ENCODE peak calls at places on chromosomes 13 and 19, in seven cellular contexts. W is IMR-90; R is AG08395; A is activated CD8-positive, alpha-beta T cell treated with anti-CD3 and anti-CD28 coated beads, Interleukin-2, amount 10 ng/mL, durations not matched to agents 7 days and 5 days; X is NCI-H460; N is HTR-8/SVneo; D is GM10248. G is an unnamed sample.

GRCh38 chr19:48113190-48113917 is 2.7 kb upstream of the PLA2G4C start:
- DNase-seq in W (peak; percentile 18), R (no peak), A (no peak), X (no peak), N (no peak), D (no peak), G (no peak)

GRCh38 chr13:50128406-50129048 is 113.3 kb downstream of the KCNRG start:
- DNase-seq in W (no peak), R (no peak), A (no peak), X (no peak), N (no peak), D (no peak), G (no peak)

GRCh38 chr13:112968380-112968909 is 569 bp upstream of the MCF2L start:
- DNase-seq in W (no peak), R (no peak), A (peak; percentile 42), X (no peak), N (no peak), D (no peak), G (no peak)

GRCh38 chr19:57620673-57621348 is 6.8 kb downstream of the ZNF134 start:
- DNase-seq in W (peak; percentile 15), R (no peak), A (no peak), X (no peak), N (no peak), D (no peak), G (no peak)

GRCh38 chr13:41458187-41458938 is 1.0 kb downstream of the RGCC start:
- DNase-seq in W (peak; percentile 46), R (no peak), A (peak; percentile 60), X (no peak), N (no peak), D (peak; percentile 35), G (no peak)

GRCh38 chr13:32940601-32941000 is 75.6 kb upstream of the KL start:
- DNase-seq in W (peak; percentile 56), R (no peak), A (no peak), X (no peak), N (no peak), D (no peak), G (no peak)

GRCh38 chr13:85616275-85616674 is 182.9 kb downstream of the SLITRK6 start:
- DNase-seq in W (peak; percentile 57), R (no peak), A (no peak), X (no peak), N (no peak), D (no peak), G (no peak)

GRCh38 chr19:1247747-1248453 is 483 bp upstream of the MIDN start:
- DNase-seq in W (peak; percentile 70), R (no peak), A (peak; percentile 78), X (no peak), N (no peak), D (peak; percentile 59), G (no peak)

GRCh38 chr19:4064551-4065260 is 2.0 kb downstream of the ZBTB7A start:
- DNase-seq in W (no peak), R (peak; percentile 27), A (peak; percentile 57), X (no peak), N (no peak), D (peak; percentile 36), G (no peak)

GRCh38 chr19:58262922-58263296 is 15.8 kb upstream of the ZNF8 start:
- DNase-seq in W (no peak), R (no peak), A (no peak), X (no peak), N (no peak), D (no peak), G (no peak)

GRCh38 chr19:35986111-35986510 is 8.9 kb upstream of the SDHAF1 start:
- DNase-seq in W (no peak), R (no peak), A (no peak), X (no peak), N (no peak), D (no peak), G (no peak)

GRCh38 chr19:17095141-17095919 is 19.8 kb downstream of the MYO9B start:
- DNase-seq in W (peak; percentile 35), R (peak; percentile 41), A (no peak), X (no peak), N (no peak), D (no peak), G (no peak)

GRCh38 chr13:101434486-101434885 is 18.0 kb upstream of the ITGBL1 start:
- DNase-seq in W (no peak), R (no peak), A (no peak), X (no peak), N (no peak), D (no peak), G (no peak)

GRCh38 chr13:97743946-97744345 is 209.5 kb upstream of the IPO5 start:
- DNase-seq in W (no peak), R (peak; percentile 3), A (no peak), X (no peak), N (no peak), D (no peak), G (no peak)

GRCh38 chr19:42547927-42548326 is 19.6 kb upstream of the CEACAM1 start:
- DNase-seq in W (no peak), R (no peak), A (no peak), X (no peak), N (no peak), D (no peak), G (no peak)

GRCh38 chr19:33998739-33999345 is 173.5 kb upstream of the LSM14A start:
- DNase-seq in W (no peak), R (peak; percentile 9), A (no peak), X (peak; percentile 1), N (peak; percentile 11), D (no peak), G (no peak)

GRCh38 chr13:111328803-111329410 is 8.5 kb downstream of the TEX29 start:
- DNase-seq in W (no peak), R (no peak), A (no peak), X (no peak), N (no peak), D (no peak), G (peak; percentile 14)

GRCh38 chr19:30741539-30741938 is 369.4 kb downstream of the ZNF536 start:
- DNase-seq in W (no peak), R (no peak), A (no peak), X (no peak), N (no peak), D (no peak), G (no peak)

GRCh38 chr13:106493569-106493968 is 41.9 kb downstream of the EFNB2 start:
- DNase-seq in W (no peak), R (no peak), A (peak; percentile 26), X (no peak), N (no peak), D (peak; percentile 41), G (no peak)

GRCh38 chr19:658916-659839 is 3.8 kb downstream of the RNF126 start:
- DNase-seq in W (no peak), R (peak; percentile 62), A (no peak), X (no peak), N (no peak), D (no peak), G (no peak)

GRCh38 chr19:42018503-42019193 is 24.6 kb upstream of the ATP1A3 start:
- DNase-seq in W (peak; percentile 39), R (peak; percentile 55), A (no peak), X (no peak), N (peak; percentile 53), D (no peak), G (no peak)

GRCh38 chr13:113121183-113121927 is 1.2 kb upstream of the F10 start:
- DNase-seq in W (no peak), R (no peak), A (no peak), X (no peak), N (no peak), D (no peak), G (no peak)

GRCh38 chr13:45584816-45585215 is 30.7 kb downstream of the ERICH6B start:
- DNase-seq in W (no peak), R (no peak), A (no peak), X (no peak), N (no peak), D (no peak), G (no peak)

GRCh38 chr19:532578-533484 is 1.3 kb downstream of the CDC34 start:
- DNase-seq in W (peak; percentile 64), R (peak; percentile 63), A (peak; percentile 63), X (peak; percentile 40), N (no peak), D (peak; percentile 48), G (peak; percentile 72)

GRCh38 chr19:47618771-47619170 is 9.8 kb downstream of the BICRA start:
- DNase-seq in W (peak; percentile 43), R (no peak), A (no peak), X (no peak), N (no peak), D (no peak), G (no peak)

GRCh38 chr13:111976474-111977183 is 90.3 kb upstream of the SOX1 start:
- DNase-seq in W (no peak), R (no peak), A (no peak), X (no peak), N (no peak), D (no peak), G (no peak)

GRCh38 chr13:64753606-64754005 is 2476.5 kb downstream of the PCDH9 start:
- DNase-seq in W (peak; percentile 51), R (peak; percentile 6), A (no peak), X (no peak), N (no peak), D (no peak), G (no peak)

GRCh38 chr13:114067886-114068722 is 64.3 kb downstream of the RASA3 start:
- DNase-seq in W (no peak), R (no peak), A (peak; percentile 37), X (no peak), N (no peak), D (no peak), G (no peak)

GRCh38 chr19:54918499-54918898 is 12.6 kb downstream of the NCR1 start:
- DNase-seq in W (no peak), R (no peak), A (no peak), X (no peak), N (no peak), D (no peak), G (no peak)

G was measured in H1.